ENCODE peak calls at places on chromosomes 13 and 19, in four cellular contexts. One of them, this sample, is unnamed.

GRCh38 chr13:26996965-26997752 is 174.5 kb downstream of the USP12 start:
- DNase-seq in heart left ventricle: peak
- DNase-seq in breast epithelium: no peak
- DNase-seq in thoracic aorta: no peak
- DNase-seq in this sample: no peak

GRCh38 chr19:402786-403185 is 6.2 kb downstream of the C2CD4C start:
- DNase-seq in heart left ventricle: no peak
- DNase-seq in breast epithelium: no peak
- DNase-seq in thoracic aorta: no peak
- DNase-seq in this sample: no peak

GRCh38 chr13:113258655-113259054 is 38.4 kb upstream of the LAMP1 start:
- DNase-seq in heart left ventricle: no peak
- DNase-seq in breast epithelium: no peak
- DNase-seq in thoracic aorta: no peak
- DNase-seq in this sample: no peak

GRCh38 chr13:65488606-65489005 is 1741.5 kb downstream of the PCDH9 start:
- DNase-seq in heart left ventricle: no peak
- DNase-seq in breast epithelium: no peak
- DNase-seq in thoracic aorta: no peak
- DNase-seq in this sample: no peak

GRCh38 chr19:54530866-54531265 is 28.2 kb downstream of the LAIR2 start:
- DNase-seq in heart left ventricle: no peak
- DNase-seq in breast epithelium: no peak
- DNase-seq in thoracic aorta: no peak
- DNase-seq in this sample: no peak

GRCh38 chr13:22698477-22698876 is 482.3 kb upstream of the SGCG start:
- DNase-seq in heart left ventricle: no peak
- DNase-seq in breast epithelium: no peak
- DNase-seq in thoracic aorta: no peak
- DNase-seq in this sample: no peak

GRCh38 chr19:54674021-54674617 is 11.3 kb downstream of the LILRB4 start:
- DNase-seq in heart left ventricle: no peak
- DNase-seq in breast epithelium: no peak
- DNase-seq in thoracic aorta: no peak
- DNase-seq in this sample: no peak

GRCh38 chr13:82772802-82773201 is 1109.5 kb downstream of the SLITRK1 start:
- DNase-seq in heart left ventricle: no peak
- DNase-seq in breast epithelium: no peak
- DNase-seq in thoracic aorta: no peak
- DNase-seq in this sample: no peak

GRCh38 chr19:1276620-1277007 is 1.3 kb downstream of the FAM174C start:
- DNase-seq in heart left ventricle: no peak
- DNase-seq in breast epithelium: no peak
- DNase-seq in thoracic aorta: no peak
- DNase-seq in this sample: no peak

GRCh38 chr13:39415403-39415802 is 187.6 kb downstream of the LHFPL6 start:
- DNase-seq in heart left ventricle: peak
- DNase-seq in breast epithelium: peak
- DNase-seq in thoracic aorta: no peak
- DNase-seq in this sample: no peak

GRCh38 chr13:105971312-105971711 is 564.1 kb downstream of the EFNB2 start:
- DNase-seq in heart left ventricle: no peak
- DNase-seq in breast epithelium: no peak
- DNase-seq in thoracic aorta: no peak
- DNase-seq in this sample: no peak

GRCh38 chr19:18282788-18283141 is 1.3 kb upstream of the JUND start:
- DNase-seq in heart left ventricle: no peak
- DNase-seq in breast epithelium: no peak
- DNase-seq in thoracic aorta: no peak
- DNase-seq in this sample: no peak

GRCh38 chr13:41463823-41464602 is 6.7 kb downstream of the RGCC start:
- DNase-seq in heart left ventricle: no peak
- DNase-seq in breast epithelium: no peak
- DNase-seq in thoracic aorta: no peak
- DNase-seq in this sample: no peak

GRCh38 chr13:41467546-41467945 is 10.2 kb downstream of the RGCC start:
- DNase-seq in heart left ventricle: no peak
- DNase-seq in breast epithelium: no peak
- DNase-seq in thoracic aorta: no peak
- DNase-seq in this sample: no peak

GRCh38 chr13:41465215-41465907 is 8.0 kb downstream of the RGCC start:
- DNase-seq in heart left ventricle: peak
- DNase-seq in breast epithelium: peak
- DNase-seq in thoracic aorta: no peak
- DNase-seq in this sample: no peak

GRCh38 chr13:41468631-41469030 is 11.3 kb downstream of the RGCC start:
- DNase-seq in heart left ventricle: no peak
- DNase-seq in breast epithelium: no peak
- DNase-seq in thoracic aorta: no peak
- DNase-seq in this sample: no peak

GRCh38 chr13:41465965-41466364 is 8.6 kb downstream of the RGCC start:
- DNase-seq in heart left ventricle: no peak
- DNase-seq in breast epithelium: no peak
- DNase-seq in thoracic aorta: no peak
- DNase-seq in this sample: no peak
- H3K27ac ChIP-seq in heart left ventricle: peak
- H3K27ac ChIP-seq in breast epithelium: peak
- H3K27ac ChIP-seq in thoracic aorta: peak
- H3K27ac ChIP-seq in this sample: peak

GRCh38 chr13:73417012-73417615 is 358.3 kb downstream of the KLF5 start:
- DNase-seq in heart left ventricle: no peak
- DNase-seq in breast epithelium: no peak
- DNase-seq in thoracic aorta: no peak
- DNase-seq in this sample: no peak
- TF ChIP-seq CTCF in heart left ventricle: no peak
- TF ChIP-seq CTCF in breast epithelium: peak
- TF ChIP-seq CTCF in thoracic aorta: no peak
- TF ChIP-seq CTCF in this sample: no peak

GRCh38 chr13:50783066-50783465 is 60.4 kb downstream of the DLEU7 start:
- DNase-seq in heart left ventricle: no peak
- DNase-seq in breast epithelium: no peak
- DNase-seq in thoracic aorta: no peak
- DNase-seq in this sample: no peak

GRCh38 chr13:50783940-50784339 is 59.6 kb downstream of the DLEU7 start:
- DNase-seq in heart left ventricle: no peak
- DNase-seq in breast epithelium: no peak
- DNase-seq in thoracic aorta: no peak
- DNase-seq in this sample: no peak

GRCh38 chr13:50779443-50780200 is 63.9 kb downstream of the DLEU7 start:
- DNase-seq in heart left ventricle: no peak
- DNase-seq in breast epithelium: no peak
- DNase-seq in thoracic aorta: no peak
- DNase-seq in this sample: no peak

DNA sequence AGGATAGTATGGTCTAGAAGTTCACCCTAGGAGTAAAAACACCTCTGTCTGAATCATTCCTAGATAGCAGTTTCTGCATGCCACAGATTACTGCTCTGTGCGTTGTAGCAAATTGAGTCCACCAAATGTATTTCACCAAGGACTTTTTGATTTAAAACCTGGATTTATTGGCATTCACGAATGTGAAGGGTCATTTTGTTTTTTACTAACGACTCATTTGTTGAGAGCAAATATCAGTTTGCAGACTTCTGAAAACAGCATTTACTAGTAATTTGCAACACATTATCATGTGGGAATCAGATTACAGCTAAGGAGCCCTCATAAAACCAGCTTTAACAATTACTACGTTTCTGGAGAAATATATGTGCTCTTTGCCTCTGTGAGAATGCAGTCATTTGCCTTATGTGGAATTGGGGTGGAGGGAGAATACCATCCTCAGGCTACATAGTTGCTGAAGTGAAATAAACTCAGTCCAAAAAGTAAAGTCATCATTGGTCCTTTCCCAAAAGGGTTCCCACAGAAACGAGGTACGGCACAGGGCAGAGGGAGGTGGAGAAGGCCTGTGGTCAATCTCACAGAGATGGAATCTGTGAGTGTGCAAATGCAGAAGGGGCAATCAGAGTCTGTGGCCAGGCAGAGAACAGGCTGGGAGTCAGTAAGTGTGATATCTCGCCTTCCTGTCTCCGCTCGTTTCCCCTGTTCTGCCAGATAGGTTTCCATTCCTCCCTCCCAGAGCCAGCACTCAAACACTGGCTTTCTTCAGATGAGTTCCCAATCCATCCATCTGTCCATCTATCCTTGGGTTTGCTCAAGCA is 63.1 kb downstream of the DLEU7 start:
- DNase-seq in heart left ventricle: no peak
- DNase-seq in breast epithelium: no peak
- DNase-seq in thoracic aorta: no peak
- DNase-seq in this sample: no peak
- H3K4me3 ChIP-seq in heart left ventricle: no peak
- H3K4me3 ChIP-seq in breast epithelium: no peak
- H3K4me3 ChIP-seq in thoracic aorta: no peak
- H3K4me3 ChIP-seq in this sample: no peak

GRCh38 chr13:30396434-30397075 is 25.7 kb upstream of the UBE2L5 start:
- DNase-seq in heart left ventricle: no peak
- DNase-seq in breast epithelium: no peak
- DNase-seq in thoracic aorta: no peak
- DNase-seq in this sample: no peak
- H3K27ac ChIP-seq in heart left ventricle: no peak
- H3K27ac ChIP-seq in breast epithelium: no peak
- H3K27ac ChIP-seq in thoracic aorta: no peak
- H3K27ac ChIP-seq in this sample: no peak

DNA sequence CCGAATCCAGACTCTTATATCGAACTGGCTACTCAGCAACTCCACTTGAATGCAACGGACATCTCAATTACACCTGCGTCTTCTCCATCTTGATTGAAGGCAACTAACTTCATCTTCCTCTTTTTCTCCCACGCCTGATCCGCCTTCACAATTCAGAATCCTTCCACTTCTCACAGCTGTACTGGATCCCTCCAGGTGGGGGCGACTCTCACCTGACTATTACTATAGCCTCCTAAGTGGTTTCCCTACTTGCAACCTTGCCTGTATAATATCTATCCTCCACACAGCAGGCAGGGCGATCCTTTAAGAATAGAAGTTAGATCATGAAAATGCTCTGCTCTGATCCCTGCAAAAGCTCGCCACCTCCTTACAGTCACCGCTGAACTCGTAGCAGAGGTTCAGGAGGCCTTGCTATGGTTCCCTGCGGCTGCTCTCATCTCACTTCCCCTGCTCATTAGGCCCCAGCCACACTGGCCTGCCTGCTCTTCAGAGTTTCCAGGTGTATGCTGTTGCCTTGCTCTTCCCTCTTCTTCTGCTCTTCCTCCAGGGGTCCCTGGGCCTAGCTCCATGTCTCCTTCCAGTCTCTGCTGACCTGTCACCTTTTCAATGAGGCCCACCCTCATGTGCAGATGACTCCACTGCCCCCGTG is 31.9 kb downstream of the RFXAP start:
- DNase-seq in heart left ventricle: no peak
- DNase-seq in breast epithelium: no peak
- DNase-seq in thoracic aorta: no peak
- DNase-seq in this sample: no peak
- TF ChIP-seq CTCF in heart left ventricle: no peak
- TF ChIP-seq CTCF in breast epithelium: no peak
- TF ChIP-seq CTCF in thoracic aorta: no peak
- TF ChIP-seq CTCF in this sample: no peak

GRCh38 chr19:38686530-38686888 is 39.1 kb downstream of the ACTN4 start:
- DNase-seq in heart left ventricle: no peak
- DNase-seq in breast epithelium: no peak
- DNase-seq in thoracic aorta: no peak
- DNase-seq in this sample: no peak
- H3K4me3 ChIP-seq in heart left ventricle: no peak
- H3K4me3 ChIP-seq in breast epithelium: no peak
- H3K4me3 ChIP-seq in thoracic aorta: no peak
- H3K4me3 ChIP-seq in this sample: no peak

DNA sequence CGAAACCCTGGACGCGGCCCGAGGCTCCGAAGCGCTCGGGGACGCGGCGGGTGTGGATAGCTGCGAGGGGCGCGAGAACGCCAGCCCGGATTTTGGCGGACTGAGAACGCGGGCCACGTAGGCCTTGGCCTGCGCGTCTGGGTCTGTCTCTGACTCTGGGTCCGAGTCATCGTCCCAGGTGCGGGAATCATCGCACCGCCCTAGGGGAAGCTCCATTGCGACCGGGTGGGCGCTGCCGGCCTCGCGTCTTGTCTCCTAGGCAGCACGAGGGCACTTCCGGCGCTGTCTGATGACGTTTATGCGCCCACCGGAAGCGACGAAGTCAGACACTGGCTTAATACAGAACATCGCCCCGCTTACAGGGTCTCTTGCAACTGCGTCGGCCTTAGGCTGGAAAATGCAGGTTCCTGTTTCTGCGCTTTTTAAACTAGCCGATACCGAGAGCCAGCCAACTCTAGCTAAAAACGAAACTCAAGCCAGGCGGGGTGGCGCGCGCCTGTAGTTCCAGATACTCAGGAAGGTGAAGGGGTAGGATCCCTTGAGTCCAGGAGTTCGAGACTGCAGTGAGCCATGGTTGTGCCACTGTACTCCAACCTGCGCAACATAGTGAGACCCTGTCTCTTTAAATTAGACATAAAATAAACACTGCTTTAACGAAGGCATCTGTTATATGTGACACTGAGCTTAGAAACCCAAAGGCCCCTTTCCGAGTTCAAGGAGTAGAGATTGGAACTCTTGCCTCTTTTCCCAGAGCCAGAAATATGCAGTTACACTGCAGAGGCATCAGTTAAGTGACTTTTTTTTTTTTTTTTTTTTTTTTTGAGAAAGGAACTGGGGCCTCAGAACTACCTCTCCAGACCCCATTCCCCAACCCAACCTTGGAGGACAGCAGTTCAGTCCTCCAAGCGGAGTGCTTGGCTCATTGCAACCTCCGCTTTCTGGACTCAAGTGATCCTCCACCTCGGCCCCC is at the start of gene FBXW9:
- DNase-seq in heart left ventricle: peak
- DNase-seq in breast epithelium: peak
- DNase-seq in thoracic aorta: peak
- DNase-seq in this sample: peak
- H3K27ac ChIP-seq in heart left ventricle: peak
- H3K27ac ChIP-seq in breast epithelium: peak
- H3K27ac ChIP-seq in thoracic aorta: peak
- H3K27ac ChIP-seq in this sample: peak

DNA sequence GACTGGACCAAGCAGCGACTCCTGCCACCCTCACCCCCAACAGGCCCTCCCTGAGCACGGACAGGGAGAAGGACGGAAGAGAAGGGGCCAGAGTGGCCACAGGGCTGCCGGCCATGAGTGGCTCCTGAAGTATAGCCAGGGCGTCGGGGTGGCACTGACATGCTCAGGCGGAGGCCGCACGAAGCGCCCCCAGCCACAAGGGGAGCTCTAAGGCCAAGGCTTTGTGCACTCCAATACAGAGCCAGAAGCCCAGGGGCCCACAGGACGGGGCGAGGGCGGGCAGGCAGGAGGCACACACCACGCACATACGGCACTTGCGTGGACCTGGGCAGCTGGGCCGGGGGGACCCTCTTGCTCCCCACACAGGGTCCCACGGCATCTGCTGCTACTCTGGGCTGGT is 52.0 kb downstream of the KLF2 start:
- DNase-seq in heart left ventricle: no peak
- DNase-seq in breast epithelium: no peak
- DNase-seq in thoracic aorta: no peak
- DNase-seq in this sample: no peak
- TF ChIP-seq CTCF in heart left ventricle: no peak
- TF ChIP-seq CTCF in breast epithelium: no peak
- TF ChIP-seq CTCF in thoracic aorta: no peak
- TF ChIP-seq CTCF in this sample: no peak

GRCh38 chr19:2552859-2553258 is 76.9 kb downstream of the GADD45B start:
- DNase-seq in heart left ventricle: no peak
- DNase-seq in breast epithelium: no peak
- DNase-seq in thoracic aorta: no peak
- DNase-seq in this sample: no peak
- H3K4me3 ChIP-seq in heart left ventricle: peak
- H3K4me3 ChIP-seq in breast epithelium: peak
- H3K4me3 ChIP-seq in thoracic aorta: peak
- H3K4me3 ChIP-seq in this sample: no peak

GRCh38 chr19:29507081-29507860 is 18.5 kb upstream of the VSTM2B start:
- DNase-seq in heart left ventricle: no peak
- DNase-seq in breast epithelium: no peak
- DNase-seq in thoracic aorta: no peak
- DNase-seq in this sample: no peak
- H3K27ac ChIP-seq in heart left ventricle: no peak
- H3K27ac ChIP-seq in breast epithelium: no peak
- H3K27ac ChIP-seq in thoracic aorta: no peak
- H3K27ac ChIP-seq in this sample: no peak

This sample was measured in gastrocnemius medialis.